ENCODE peak calls at places on chromosomes 16 and 17, in nine cellular contexts. K is putamen, O is cardiac muscle cell, N is ovary, Q is fibroblast of the conjunctiva, X is NCI-H1092 treated with DMSO at 0.1 percent for 48 hours, L is NCI-H1105, P is NCI-H510A treated with DMSO at 0.1 percent for 48 hours, Z is small intestine. F is an unnamed sample.

GRCh38 chr17:1122681-1123396 is 56.9 kb downstream of the ABR start:
- DNase-seq in Z (peak), P (peak), O (peak), X (peak), N (peak), L (no peak), K (no peak), Q (peak), F (peak)

GRCh38 chr16:69691980-69692911 is 34.1 kb downstream of the NQO1 start:
- DNase-seq in L (no peak), X (no peak), P (no peak), K (no peak), O (no peak), Z (no peak), N (no peak), Q (no peak), F (no peak)

GRCh38 chr16:2985457-2985856 is 5.2 kb upstream of the PKMYT1 start:
- DNase-seq in X (no peak), N (no peak), Z (no peak), K (no peak), Q (no peak), P (no peak), O (no peak), L (no peak), F (no peak)

GRCh38 chr17:77919276-77919675 is 39.2 kb upstream of the TNRC6C start:
- DNase-seq in Z (no peak), K (no peak), X (no peak), L (no peak), Q (no peak), N (no peak), P (no peak), O (no peak), F (no peak)

GRCh38 chr16:84220851-84221250 is 19.0 kb downstream of the KCNG4 start:
- DNase-seq in X (no peak), N (no peak), Z (no peak), O (no peak), L (no peak), Q (no peak), K (no peak), P (no peak), F (no peak)

GRCh38 chr16:56354016-56354415 is 71.3 kb downstream of the AMFR start:
- DNase-seq in Z (no peak), N (peak), O (no peak), X (no peak), L (no peak), P (no peak), K (no peak), Q (no peak), F (no peak)

GRCh38 chr16:71572497-71573116 is 4.3 kb downstream of the TAT start:
- DNase-seq in L (no peak), X (no peak), Q (no peak), K (no peak), Z (peak), P (no peak), O (no peak), N (no peak), F (no peak)

GRCh38 chr16:89359296-89360147 is 130.8 kb downstream of the ANKRD11 start:
- DNase-seq in K (no peak), L (no peak), X (no peak), N (no peak), O (no peak), Z (no peak), P (no peak), Q (no peak), F (no peak)

GRCh38 chr17:31417051-31417792 is 25.7 kb downstream of the RAB11FIP4 start:
- DNase-seq in Q (no peak), Z (no peak), O (no peak), K (no peak), P (no peak), X (no peak), N (no peak), L (no peak), F (no peak)